ENCODE peak calls at places on chromosomes 3 and 15, in four cellular contexts. D is H9, W is H1, J is IMR-90. L is an unnamed sample.
A peak's percentile ranks its signal among the peaks of the same experiment; 100 is the strongest.

GRCh38 chr3:127787556-127787955 is 34.8 kb downstream of the MGLL start:
- DNase-seq in D (no peak), W (no peak), J (no peak), L (no peak)

GRCh38 chr15:32877201-32877600 is 159.4 kb downstream of the GREM1 start:
- DNase-seq in D (no peak), W (no peak), J (no peak), L (no peak)

GRCh38 chr15:83014205-83014653 is 2.8 kb upstream of the C15orf40 start:
- DNase-seq in D (no peak), W (no peak), J (no peak), L (no peak)

GRCh38 chr3:178170698-178171535 is 365.3 kb upstream of the KCNMB2 start:
- DNase-seq in D (no peak), W (no peak), J (peak; percentile 86), L (peak; percentile 15)

GRCh38 chr3:105334138-105334882 is 32.4 kb upstream of the ALCAM start:
- DNase-seq in D (no peak), W (no peak), J (peak; percentile 72), L (no peak)

GRCh38 chr15:57245130-57245529 is 131.2 kb upstream of the CGNL1 start:
- DNase-seq in D (no peak), W (no peak), J (peak; percentile 69), L (no peak)

GRCh38 chr3:155646554-155647189 is 98.2 kb downstream of the PLCH1 start:
- DNase-seq in D (no peak), W (no peak), J (no peak), L (no peak)

GRCh38 chr3:75294124-75294523 is 370.0 kb upstream of the FRG2C start:
- DNase-seq in D (peak; percentile 57), W (peak; percentile 7), J (peak; percentile 35), L (peak; percentile 42)

GRCh38 chr15:50024183-50024795 is 94.7 kb downstream of the ATP8B4 start:
- DNase-seq in D (no peak), W (no peak), J (peak; percentile 41), L (no peak)

GRCh38 chr15:89641053-89641452 is 14.2 kb downstream of the KIF7 start:
- DNase-seq in D (no peak), W (no peak), J (no peak), L (no peak)

GRCh38 chr15:78873796-78874761 is 1.4 kb downstream of the MORF4L1 start:
- DNase-seq in D (no peak), W (no peak), J (peak; percentile 22), L (peak; percentile 40)

GRCh38 chr3:179812096-179812382 is 159.2 kb downstream of the USP13 start:
- DNase-seq in D (no peak), W (no peak), J (no peak), L (no peak)

GRCh38 chr15:71114066-71114680 is 1.1 kb upstream of the THSD4 start:
- DNase-seq in D (peak; percentile 45), W (no peak), J (no peak), L (peak; percentile 81)

GRCh38 chr3:147397911-147398809 is 8.2 kb downstream of the ZIC4 start:
- DNase-seq in D (peak; percentile 68), W (no peak), J (no peak), L (peak; percentile 73)

GRCh38 chr15:74120426-74120825 is 10.0 kb upstream of the ISLR2 start:
- DNase-seq in D (no peak), W (no peak), J (no peak), L (no peak)

GRCh38 chr3:196518999-196519737 is 4.0 kb upstream of the SMCO1 start:
- DNase-seq in D (peak; percentile 73), W (peak; percentile 36), J (peak; percentile 73), L (peak; percentile 85)

GRCh38 chr3:47743855-47744254 is 37.8 kb downstream of the SMARCC1 start:
- DNase-seq in D (no peak), W (no peak), J (no peak), L (no peak)

GRCh38 chr3:115671761-115672455 is 48.6 kb downstream of the GAP43 start:
- DNase-seq in D (no peak), W (no peak), J (no peak), L (no peak)

GRCh38 chr3:147630921-147631320 is 221.8 kb downstream of the ZIC1 start:
- DNase-seq in D (no peak), W (no peak), J (no peak), L (no peak)

GRCh38 chr3:38552364-38552763 is 56.2 kb downstream of the EXOG start:
- DNase-seq in D (no peak), W (no peak), J (no peak), L (no peak)

GRCh38 chr3:107841864-107842263 is 249.0 kb downstream of the CD47 start:
- DNase-seq in D (no peak), W (no peak), J (no peak), L (no peak)

GRCh38 chr15:87154771-87155170 is 1075.1 kb downstream of the AGBL1 start:
- DNase-seq in D (no peak), W (no peak), J (peak; percentile 52), L (no peak)

GRCh38 chr3:132926098-132926497 is 112.1 kb upstream of the TMEM108 start:
- DNase-seq in D (no peak), W (no peak), J (no peak), L (peak; percentile 3)

GRCh38 chr3:125107861-125108567 is 52.2 kb upstream of the HEG1 start:
- DNase-seq in D (no peak), W (no peak), J (peak; percentile 95), L (no peak)

GRCh38 chr3:188439080-188439479 is 285.1 kb downstream of the LPP start:
- DNase-seq in D (no peak), W (no peak), J (no peak), L (no peak)

GRCh38 chr15:63556246-63556645 is 40.9 kb upstream of the FBXL22 start:
- DNase-seq in D (no peak), W (no peak), J (no peak), L (no peak)

GRCh38 chr3:50642382-50642781 is 25.4 kb downstream of the MAPKAPK3 start:
- DNase-seq in D (no peak), W (no peak), J (no peak), L (no peak)

GRCh38 chr15:72230197-72231065 is 559 bp downstream of the PKM start:
- DNase-seq in D (peak; percentile 86), W (peak; percentile 41), J (peak; percentile 91), L (peak; percentile 87)

GRCh38 chr15:72229947-72230196 is 1.1 kb downstream of the PKM start:
- DNase-seq in D (no peak), W (no peak), J (no peak), L (no peak)

GRCh38 chr15:72227192-72227586 is 3.8 kb downstream of the PKM start:
- DNase-seq in D (no peak), W (no peak), J (peak; percentile 91), L (peak; percentile 16)

GRCh38 chr15:72229076-72229946 is 1.7 kb downstream of the PKM start:
- DNase-seq in D (no peak), W (no peak), J (peak; percentile 24), L (peak; percentile 42)

GRCh38 chr15:72227720-72228119 is 3.3 kb downstream of the PKM start:
- DNase-seq in D (no peak), W (no peak), J (no peak), L (peak; percentile 23)
- H4K5ac ChIP-seq in D (no peak overlapping the region), W (no peak overlapping the region), J (peak overlapping the region; percentile 85), L (no peak overlapping the region)

GRCh38 chr3:100653731-100654309 is 44.4 kb downstream of the ADGRG7 start:
- DNase-seq in D (peak; percentile 44), W (no peak), J (no peak), L (peak; percentile 22)
- H4K5ac ChIP-seq in D (no peak overlapping the region), W (no peak overlapping the region), J (no peak overlapping the region), L (no peak overlapping the region)

GRCh38 chr15:72200395-72201237 is 3.0 kb upstream of the GRAMD2A start:
- DNase-seq in D (no peak), W (no peak), J (no peak), L (no peak)
- H4K5ac ChIP-seq in D (no peak overlapping the region), W (no peak overlapping the region), J (no peak overlapping the region), L (no peak overlapping the region)

GRCh38 chr15:35289029-35289617 is 204.0 kb upstream of the NANOGP8 start:
- DNase-seq in D (no peak), W (no peak), J (peak; percentile 81), L (peak; percentile 65)
- H4K5ac ChIP-seq in D (no peak overlapping the region), W (no peak overlapping the region), J (no peak overlapping the region), L (no peak overlapping the region)

DNA sequence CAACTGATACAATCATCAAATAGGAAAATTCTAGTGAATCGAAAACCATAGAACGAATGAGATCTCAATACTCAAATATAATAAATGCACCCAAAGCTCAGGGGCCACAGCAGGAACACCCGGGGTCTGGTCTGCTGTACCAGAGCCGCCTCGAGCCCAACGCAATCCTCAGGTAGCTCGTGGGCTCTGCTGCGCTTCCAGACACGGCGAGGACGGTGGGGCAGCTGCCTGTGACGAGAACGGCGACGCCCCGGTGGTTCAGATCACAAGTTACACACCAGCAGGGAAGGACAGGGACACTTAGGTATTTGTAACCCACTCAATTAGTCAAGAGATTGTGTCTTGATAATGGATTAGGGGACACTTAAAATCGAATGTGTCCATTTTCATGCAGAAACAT is 54.6 kb downstream of the NIPA2 start:
- DNase-seq in D (no peak), W (no peak), J (no peak), L (peak; percentile 26)
- H4K5ac ChIP-seq in D (no peak overlapping the region), W (no peak overlapping the region), J (no peak overlapping the region), L (no peak overlapping the region)

GRCh38 chr15:72368315-72368714 is 7.5 kb downstream of the HEXA start:
- DNase-seq in D (no peak), W (no peak), J (no peak), L (no peak)
- H4K5ac ChIP-seq in D (no peak overlapping the region), W (no peak overlapping the region), J (no peak overlapping the region), L (no peak overlapping the region)

DNA sequence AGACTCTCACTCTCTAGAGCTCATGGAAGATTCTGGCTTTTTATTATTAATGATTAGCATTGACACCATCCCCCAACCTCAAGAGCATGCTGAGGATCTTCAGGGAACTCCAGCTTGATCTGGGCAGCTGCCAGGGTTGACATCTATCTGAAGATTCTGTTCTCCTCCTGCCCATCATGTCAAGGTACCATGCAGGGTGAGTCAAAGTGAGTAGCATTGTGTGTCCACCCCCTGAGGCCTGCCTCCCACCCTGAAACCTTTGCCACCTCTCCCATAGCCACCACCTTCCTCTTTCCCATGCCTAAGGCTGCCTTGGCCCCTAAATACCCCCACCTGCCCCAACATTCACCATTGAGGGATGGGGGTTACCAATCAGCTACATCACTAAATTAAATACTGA is 70.1 kb upstream of the SLCO3A1 start:
- DNase-seq in D (no peak), W (no peak), J (no peak), L (no peak)
- H4K5ac ChIP-seq in D (no peak overlapping the region), W (no peak overlapping the region), J (no peak overlapping the region), L (no peak overlapping the region)

GRCh38 chr3:121821421-121822199 is 13.2 kb downstream of the IQCB1 start:
- DNase-seq in D (no peak), W (no peak), J (peak; percentile 64), L (no peak)
- H4K5ac ChIP-seq in D (no peak overlapping the region), W (no peak overlapping the region), J (no peak overlapping the region), L (no peak overlapping the region)

L was measured in mesendoderm.